ENCODE peak calls at places on chromosomes 6 and 20, in ten cellular contexts. Q is NCI-H1105 treated with DMSO at 0.1 percent for 48 hours; H is Calu3; P is left cardiac atrium; I is NCI-H510A; N is activated gamma-delta T cell; T is foreskin fibroblast; Y is neural crest cell; O is effector CD4-positive, alpha-beta T cell; F is CD8-positive, alpha-beta T cell. R is an unnamed sample.

GRCh38 chr6:1242439-1242838 is 69.5 kb upstream of the FOXQ1 start:
- DNase-seq in T (peak), Y (no peak), F (no peak), H (no peak), P (no peak), Q (no peak), I (no peak), O (no peak), N (no peak), R (no peak)

GRCh38 chr20:64084209-64085152 is at the start of gene LKAAEAR1:
- DNase-seq in O (no peak), N (no peak), T (no peak), Q (peak), Y (no peak), P (no peak), I (no peak), H (no peak), F (no peak), R (no peak)

GRCh38 chr20:60599381-60599780 is 641.2 kb downstream of the CDH26 start:
- DNase-seq in O (no peak), I (no peak), F (no peak), H (no peak), Y (no peak), P (no peak), Q (no peak), T (no peak), N (no peak), R (no peak)

GRCh38 chr6:144757299-144757698 is 472.2 kb downstream of the UTRN start:
- DNase-seq in H (no peak), P (no peak), Q (no peak), N (no peak), Y (no peak), O (no peak), T (no peak), F (no peak), I (no peak), R (no peak)

GRCh38 chr20:19757973-19758887 is at the start of gene RIN2:
- DNase-seq in O (no peak), H (peak), F (no peak), N (no peak), I (peak), T (peak), Y (peak), P (peak), Q (peak), R (peak)

GRCh38 chr6:21265264-21266044 is 328.1 kb upstream of the SOX4 start:
- DNase-seq in Q (no peak), H (no peak), I (no peak), O (no peak), F (no peak), P (no peak), Y (no peak), T (peak), N (no peak), R (no peak)

GRCh38 chr6:143621876-143622605 is 55.7 kb upstream of the PHACTR2 start:
- DNase-seq in T (peak), I (no peak), F (no peak), Y (no peak), O (no peak), Q (no peak), P (no peak), H (no peak), N (no peak), R (no peak)

GRCh38 chr6:1145756-1146218 is 166.1 kb upstream of the FOXQ1 start:
- DNase-seq in P (no peak), F (no peak), I (no peak), O (no peak), T (no peak), Q (no peak), H (no peak), Y (no peak), N (no peak), R (no peak)

GRCh38 chr6:3409699-3410384 is 47.0 kb downstream of the SLC22A23 start:
- DNase-seq in N (no peak), F (no peak), H (peak), T (no peak), O (no peak), I (no peak), P (no peak), Q (no peak), Y (no peak), R (no peak)

GRCh38 chr6:42333622-42334021 is 116.0 kb upstream of the MRPS10 start:
- DNase-seq in N (no peak), H (no peak), O (no peak), F (no peak), Q (no peak), T (no peak), P (no peak), Y (no peak), I (no peak), R (no peak)

GRCh38 chr6:19759117-19759880 is 77.9 kb upstream of the ID4 start:
- DNase-seq in F (no peak), O (no peak), P (no peak), N (no peak), H (no peak), T (peak), Q (no peak), I (no peak), Y (no peak), R (no peak)

GRCh38 chr6:46888578-46888977 is 33.2 kb downstream of the ADGRF5 start:
- DNase-seq in O (no peak), I (no peak), N (no peak), Q (no peak), P (no peak), T (no peak), F (no peak), Y (no peak), H (peak), R (no peak)

GRCh38 chr6:11785449-11785951 is 6.9 kb upstream of the ADTRP start:
- DNase-seq in N (no peak), I (no peak), O (no peak), T (no peak), P (no peak), F (no peak), Q (peak), Y (no peak), H (no peak), R (no peak)

GRCh38 chr20:35547319-35547718 is 5.4 kb downstream of the ERGIC3 start:
- DNase-seq in P (no peak), F (no peak), O (no peak), Q (no peak), N (no peak), I (no peak), T (no peak), H (no peak), Y (no peak), R (no peak)

GRCh38 chr6:166437661-166438060 is 54.9 kb upstream of the MPC1 start:
- DNase-seq in F (no peak), I (no peak), O (no peak), P (no peak), Y (no peak), T (no peak), H (no peak), N (no peak), Q (no peak), R (no peak)

GRCh38 chr20:19811231-19811630 is 53.2 kb downstream of the RIN2 start:
- DNase-seq in P (no peak), F (no peak), Y (no peak), H (no peak), I (no peak), T (no peak), O (no peak), Q (no peak), N (no peak), R (no peak)

GRCh38 chr6:37170273-37171140 is 555 bp downstream of the PIM1 start:
- DNase-seq in Y (peak), F (peak), I (peak), N (peak), H (peak), Q (peak), P (peak), T (peak), O (peak), R (peak)

GRCh38 chr6:43355862-43356590 is 13.4 kb downstream of the ZNF318 start:
- DNase-seq in I (no peak), T (no peak), N (no peak), O (no peak), F (no peak), P (no peak), Q (no peak), H (peak), Y (no peak), R (no peak)

GRCh38 chr6:3348821-3349220 is 90.1 kb downstream of the PSMG4 start:
- DNase-seq in O (no peak), Y (no peak), T (no peak), F (no peak), I (no peak), H (no peak), P (no peak), N (no peak), Q (no peak), R (no peak)

GRCh38 chr6:946546-946945 is 253.6 kb upstream of the EXOC2 start:
- DNase-seq in T (peak), I (no peak), F (no peak), Y (no peak), H (no peak), N (no peak), P (no peak), O (no peak), Q (no peak), R (no peak)

GRCh38 chr20:57223648-57224489 is 42.6 kb downstream of the BMP7 start:
- DNase-seq in T (no peak), Q (peak), I (no peak), Y (no peak), N (no peak), O (no peak), F (no peak), H (no peak), P (no peak), R (no peak)

GRCh38 chr6:37354526-37355384 is 972 bp downstream of the RNF8 start:
- DNase-seq in F (peak), O (no peak), Q (peak), T (peak), I (peak), Y (no peak), P (peak), N (no peak), H (peak), R (no peak)

GRCh38 chr20:5908981-5909380 is 41.4 kb downstream of the TRMT6 start:
- DNase-seq in Y (no peak), I (no peak), O (no peak), Q (no peak), T (no peak), P (no peak), F (no peak), N (no peak), H (no peak), R (no peak)

GRCh38 chr6:9140181-9140580 is 704.8 kb upstream of the SLC35B3 start:
- DNase-seq in I (no peak), T (no peak), F (no peak), P (no peak), N (no peak), H (peak), Y (no peak), O (no peak), Q (peak), R (no peak)

GRCh38 chr20:13338097-13338661 is 117.1 kb downstream of the ISM1 start:
- DNase-seq in Q (no peak), T (no peak), Y (no peak), H (no peak), O (no peak), N (no peak), P (no peak), F (no peak), I (no peak), R (no peak)

GRCh38 chr6:1787894-1788293 is 178.2 kb downstream of the FOXC1 start:
- DNase-seq in O (no peak), Y (no peak), N (no peak), P (peak), F (no peak), T (peak), Q (no peak), H (no peak), I (no peak), R (no peak)

GRCh38 chr6:70503813-70504465 is 62.8 kb upstream of the SDHAF4 start:
- DNase-seq in O (no peak), I (no peak), P (no peak), Q (no peak), H (no peak), N (no peak), T (no peak), F (no peak), Y (no peak), R (no peak)

GRCh38 chr20:23034721-23035671 is at the start of gene SSTR4:
- DNase-seq in P (no peak), I (no peak), O (no peak), T (no peak), Q (no peak), F (no peak), Y (no peak), N (no peak), H (no peak), R (no peak)

GRCh38 chr6:53294095-53294494 is 54.7 kb downstream of the ELOVL5 start:
- DNase-seq in I (no peak), H (peak), F (peak), N (no peak), Y (peak), T (no peak), O (no peak), P (no peak), Q (peak), R (no peak)